ENCODE peak calls at places on chromosomes 13 and 19, in six cellular contexts. D is pancreas, C is BE2C, X is epithelial cell of esophagus, O is OCI-LY7, R is AG04450. S is an unnamed sample.

GRCh38 chr13:65606622-65607021 is 1623.5 kb downstream of the PCDH9 start:
- DNase-seq in R (peak; percentile 1), O (no peak), D (no peak), X (no peak), C (no peak), S (no peak)

GRCh38 chr19:54155694-54156093 is 3.8 kb downstream of the LENG1 start:
- DNase-seq in C (no peak), D (no peak), X (no peak), O (no peak), R (no peak), S (no peak)

GRCh38 chr19:41335467-41335866 is 18.3 kb downstream of the TGFB1 start:
- DNase-seq in X (no peak), O (no peak), D (no peak), C (no peak), R (no peak), S (no peak)

GRCh38 chr13:113641426-113641825 is 16.6 kb downstream of the ATP4B start:
- DNase-seq in O (no peak), C (peak; percentile 1), R (no peak), D (no peak), X (no peak), S (peak; percentile 42)

GRCh38 chr19:8388612-8388958 is 1.6 kb upstream of the RAB11B start:
- DNase-seq in X (no peak), R (no peak), D (no peak), C (no peak), O (no peak), S (no peak)

GRCh38 chr13:105471683-105472082 is 1063.8 kb downstream of the EFNB2 start:
- DNase-seq in O (no peak), D (no peak), C (no peak), X (peak; percentile 49), R (no peak), S (no peak)

GRCh38 chr19:55673889-55674288 is 1.1 kb upstream of the EPN1 start:
- DNase-seq in C (no peak), D (peak; percentile 53), O (no peak), R (no peak), X (no peak), S (no peak)

GRCh38 chr19:18435185-18435841 is 2.6 kb downstream of the ISYNA1 start:
- DNase-seq in D (no peak), R (no peak), X (no peak), O (no peak), C (no peak), S (no peak)

GRCh38 chr19:16340092-16340491 is 15.5 kb downstream of the KLF2 start:
- DNase-seq in X (no peak), C (no peak), R (no peak), D (no peak), O (no peak), S (no peak)

GRCh38 chr13:45828253-45828968 is 23.1 kb downstream of the SIAH3 start:
- DNase-seq in R (no peak), D (no peak), X (no peak), O (no peak), C (no peak), S (no peak)

GRCh38 chr13:30125422-30126073 is 181.8 kb downstream of the KATNAL1 start:
- DNase-seq in C (no peak), D (no peak), R (peak; percentile 78), X (peak; percentile 91), O (no peak), S (no peak)

GRCh38 chr19:15911599-15912237 is 13.8 kb upstream of the CYP4F2 start:
- DNase-seq in D (peak; percentile 73), X (no peak), R (no peak), C (no peak), O (no peak), S (no peak)

GRCh38 chr19:32354345-32354744 is 8.9 kb downstream of the ZNF507 start:
- DNase-seq in D (no peak), R (no peak), O (no peak), C (no peak), X (peak; percentile 83), S (no peak)

GRCh38 chr13:45537506-45537905 is 72.8 kb downstream of the COG3 start:
- DNase-seq in R (peak; percentile 41), C (no peak), O (no peak), D (no peak), X (peak; percentile 18), S (no peak)

GRCh38 chr19:23241433-23241832 is 8.8 kb downstream of the ZNF724 start:
- DNase-seq in D (no peak), X (no peak), C (no peak), O (peak; percentile 41), R (no peak), S (no peak)

GRCh38 chr19:950352-951066 is 24.7 kb downstream of the ARID3A start:
- DNase-seq in D (no peak), R (no peak), C (no peak), O (no peak), X (no peak), S (no peak)

GRCh38 chr13:110310541-110311491 is 3.7 kb downstream of the COL4A2 start:
- DNase-seq in O (no peak), C (no peak), X (no peak), R (no peak), D (no peak), S (no peak)

GRCh38 chr13:25415196-25415595 is 43.4 kb downstream of the ATP8A2 start:
- DNase-seq in R (no peak), C (no peak), O (no peak), D (no peak), X (no peak), S (no peak)

GRCh38 chr19:45645631-45646344 is 6.6 kb upstream of the EML2 start:
- DNase-seq in X (peak; percentile 67), C (peak; percentile 96), R (peak; percentile 62), D (peak; percentile 89), O (peak; percentile 94), S (no peak)

GRCh38 chr13:43005460-43006236 is 13.6 kb upstream of the EPSTI1 start:
- DNase-seq in C (no peak), X (peak; percentile 27), O (no peak), D (no peak), R (no peak), S (no peak)

GRCh38 chr13:51781246-51782022 is 22.5 kb downstream of the DHRS12 start:
- DNase-seq in C (peak; percentile 57), R (no peak), O (peak; percentile 51), X (peak; percentile 78), D (peak; percentile 78), S (no peak)

GRCh38 chr19:58492265-58492664 is 16.1 kb downstream of the ZNF446 start:
- DNase-seq in O (no peak), R (no peak), X (no peak), C (no peak), D (no peak), S (no peak)

GRCh38 chr19:4199699-4200293 is 17.3 kb downstream of the ANKRD24 start:
- DNase-seq in C (no peak), X (no peak), R (no peak), D (peak; percentile 66), O (no peak), S (no peak)

DNA sequence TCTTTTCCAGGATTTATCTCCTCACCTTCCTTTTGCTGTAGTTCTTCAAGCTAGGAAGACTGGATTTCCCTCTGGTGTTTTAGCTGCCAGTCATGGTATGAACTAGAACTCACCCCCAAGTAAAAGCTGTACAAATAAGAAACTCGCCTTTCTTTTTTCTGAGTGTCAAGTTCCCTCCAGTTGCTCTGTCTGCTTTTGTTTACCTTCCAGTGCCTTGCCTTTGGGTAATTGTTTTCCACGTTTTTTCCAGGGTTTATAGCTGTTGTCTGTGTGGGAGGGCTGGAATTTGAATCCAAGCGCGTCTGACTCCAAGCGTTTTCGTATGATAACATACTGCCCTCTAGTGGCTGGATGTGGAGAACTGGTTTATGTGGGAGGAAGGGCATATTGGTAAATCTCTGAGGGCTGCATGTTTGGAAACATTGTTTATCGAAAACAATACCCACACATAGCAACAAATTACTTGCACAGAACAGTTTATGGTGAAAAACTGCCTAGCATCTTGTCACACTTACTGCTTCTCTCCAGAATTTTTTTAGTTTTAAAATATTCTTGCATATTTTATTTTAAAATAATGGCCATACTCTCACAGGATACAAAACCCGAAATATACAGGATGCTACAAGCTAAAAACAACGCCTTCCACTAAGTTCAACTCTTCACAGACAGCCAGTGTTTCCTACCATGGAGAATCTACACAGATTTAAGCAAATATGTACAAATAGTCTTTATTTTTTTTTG is 19.2 kb downstream of the RCN3 start:
- DNase-seq in D (no peak), C (peak; percentile 83), O (peak; percentile 84), X (peak; percentile 88), R (peak; percentile 86), S (no peak)
- TF ChIP-seq CTCF in D (peak; percentile 76), C (peak; percentile 88), O (peak; percentile 99), X (peak; percentile 86), R (peak; percentile 91), S (peak; percentile 94)

DNA sequence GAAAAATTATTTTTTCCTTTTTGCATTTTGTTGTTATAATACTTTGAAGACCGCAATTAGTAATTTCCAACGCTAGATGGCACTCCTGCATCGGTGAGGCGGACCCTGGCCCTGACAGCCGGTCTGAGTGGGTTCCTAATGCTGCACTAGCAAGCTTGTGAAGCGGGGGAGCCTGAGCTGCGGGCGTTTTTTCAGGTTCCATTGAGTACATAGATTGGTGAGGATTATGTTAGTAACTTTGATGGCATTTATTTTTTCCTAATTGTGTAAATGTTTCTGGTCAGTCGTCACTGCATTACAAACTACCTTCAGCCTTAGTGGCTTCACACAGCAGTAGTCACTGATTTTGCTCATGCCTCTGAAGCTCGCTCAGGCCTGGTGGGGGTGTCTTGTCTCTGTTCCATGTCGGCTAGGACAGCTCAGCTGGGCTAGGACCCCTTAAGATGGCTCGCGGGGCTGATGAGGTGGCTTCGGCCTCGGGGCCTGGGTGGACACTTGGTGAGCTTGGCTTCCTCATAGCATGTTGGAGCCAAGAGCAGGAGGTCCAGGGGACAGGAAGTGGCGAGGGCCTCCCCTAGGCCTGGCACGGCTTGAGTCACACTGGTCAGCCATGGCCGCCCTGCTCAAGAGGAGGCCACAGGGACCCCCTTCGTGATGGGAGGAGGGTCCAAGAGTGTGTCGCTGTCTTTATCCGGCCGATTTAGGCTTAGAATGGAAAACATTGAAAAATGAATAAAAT is 25.0 kb downstream of the ERCC5 start:
- DNase-seq in R (no peak), C (peak; percentile 75), D (peak; percentile 47), X (peak; percentile 63), O (peak; percentile 43), S (no peak)
- TF ChIP-seq CTCF in R (peak; percentile 85), C (peak; percentile 87), D (peak; percentile 38), X (peak; percentile 81), O (peak; percentile 80), S (peak; percentile 95)

DNA sequence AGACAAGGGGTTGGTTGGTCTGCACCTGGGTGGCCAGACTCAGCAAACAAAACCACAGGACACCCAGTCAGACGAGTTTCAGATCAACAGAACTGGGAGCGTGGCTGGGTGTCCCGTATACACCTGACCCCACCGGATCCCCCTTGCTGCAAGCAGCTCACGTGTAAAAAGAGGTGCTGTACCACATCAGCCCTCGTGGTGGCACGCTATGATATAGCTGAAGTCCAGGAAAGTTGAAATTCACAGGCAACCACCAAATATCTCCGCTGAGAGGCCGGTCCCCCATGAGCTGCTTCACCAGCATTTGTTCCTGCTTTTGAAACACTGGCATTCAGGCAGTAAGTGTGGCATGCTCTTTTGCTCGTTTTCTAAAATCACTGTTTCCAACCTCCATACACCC is 92.3 kb downstream of the TUBA3C start:
- DNase-seq in D (no peak), C (no peak), X (no peak), O (no peak), R (no peak), S (no peak)
- TF ChIP-seq CTCF in D (no peak), C (no peak), X (no peak), O (peak; percentile 31), R (no peak), S (no peak)

GRCh38 chr19:6022570-6023049 is 44.7 kb upstream of the RANBP3 start:
- DNase-seq in X (no peak), C (no peak), D (no peak), R (no peak), O (no peak), S (no peak)
- TF ChIP-seq CTCF in X (no peak), C (no peak), D (peak; percentile 4), R (no peak), O (peak; percentile 4), S (peak; percentile 69)

S was measured in chondrocyte.